ENCODE peak calls at places on chromosomes 1 and 21, in nine cellular contexts. G is BE2C, I is MG63, H is GM23248, L is H1, N is aorta, K is suprapubic skin, J is esophagus muscularis mucosa, T is cardiac muscle cell. U is an unnamed sample.

GRCh38 chr1:235088440-235088839 is 40.2 kb downstream of the TOMM20 start:
- DNase-seq in K (no peak), T (no peak), J (no peak), L (no peak), N (no peak), I (no peak), H (no peak), G (no peak), U (no peak)

GRCh38 chr1:156245451-156246232 is 2.2 kb downstream of the PAQR6 start:
- DNase-seq in L (no peak), H (peak; percentile 43), T (no peak), N (no peak), J (no peak), G (no peak), K (peak; percentile 68), I (no peak), U (no peak)

GRCh38 chr1:27623327-27624212 is 11.4 kb downstream of the FGR start:
- DNase-seq in H (no peak), G (no peak), J (no peak), T (no peak), L (no peak), K (peak; percentile 57), N (no peak), I (no peak), U (no peak)

GRCh38 chr1:1552263-1552639 is 11.8 kb upstream of the TMEM240 start:
- DNase-seq in L (no peak), T (no peak), G (peak; percentile 11), K (no peak), N (no peak), J (no peak), H (no peak), I (no peak), U (no peak)

GRCh38 chr1:3101127-3101939 is 32.3 kb downstream of the PRDM16 start:
- DNase-seq in K (no peak), G (no peak), N (no peak), T (no peak), H (no peak), L (no peak), I (no peak), J (no peak), U (no peak)

GRCh38 chr1:233295775-233296322 is 324 bp upstream of the PCNX2 start:
- DNase-seq in N (peak; percentile 82), K (no peak), G (no peak), T (no peak), J (no peak), L (no peak), I (no peak), H (peak; percentile 84), U (peak; percentile 53)

GRCh38 chr1:40651138-40651857 is 14.2 kb downstream of the RIMS3 start:
- DNase-seq in J (no peak), H (no peak), I (no peak), G (no peak), N (no peak), K (no peak), L (no peak), T (peak; percentile 48), U (no peak)

GRCh38 chr1:237763137-237763536 is 127.6 kb downstream of the ZP4 start:
- DNase-seq in T (no peak), G (no peak), I (no peak), J (no peak), N (no peak), H (no peak), K (no peak), L (no peak), U (no peak)

GRCh38 chr21:35649186-35649585 is 411.1 kb downstream of the SETD4 start:
- DNase-seq in L (no peak), J (peak; percentile 47), G (no peak), H (peak; percentile 83), K (no peak), I (peak; percentile 73), T (no peak), N (no peak), U (peak; percentile 24)

GRCh38 chr1:67137307-67137753 is 2.6 kb upstream of the C1orf141 start:
- DNase-seq in T (no peak), H (no peak), J (no peak), G (no peak), K (no peak), I (no peak), N (no peak), L (no peak), U (no peak)

DNA sequence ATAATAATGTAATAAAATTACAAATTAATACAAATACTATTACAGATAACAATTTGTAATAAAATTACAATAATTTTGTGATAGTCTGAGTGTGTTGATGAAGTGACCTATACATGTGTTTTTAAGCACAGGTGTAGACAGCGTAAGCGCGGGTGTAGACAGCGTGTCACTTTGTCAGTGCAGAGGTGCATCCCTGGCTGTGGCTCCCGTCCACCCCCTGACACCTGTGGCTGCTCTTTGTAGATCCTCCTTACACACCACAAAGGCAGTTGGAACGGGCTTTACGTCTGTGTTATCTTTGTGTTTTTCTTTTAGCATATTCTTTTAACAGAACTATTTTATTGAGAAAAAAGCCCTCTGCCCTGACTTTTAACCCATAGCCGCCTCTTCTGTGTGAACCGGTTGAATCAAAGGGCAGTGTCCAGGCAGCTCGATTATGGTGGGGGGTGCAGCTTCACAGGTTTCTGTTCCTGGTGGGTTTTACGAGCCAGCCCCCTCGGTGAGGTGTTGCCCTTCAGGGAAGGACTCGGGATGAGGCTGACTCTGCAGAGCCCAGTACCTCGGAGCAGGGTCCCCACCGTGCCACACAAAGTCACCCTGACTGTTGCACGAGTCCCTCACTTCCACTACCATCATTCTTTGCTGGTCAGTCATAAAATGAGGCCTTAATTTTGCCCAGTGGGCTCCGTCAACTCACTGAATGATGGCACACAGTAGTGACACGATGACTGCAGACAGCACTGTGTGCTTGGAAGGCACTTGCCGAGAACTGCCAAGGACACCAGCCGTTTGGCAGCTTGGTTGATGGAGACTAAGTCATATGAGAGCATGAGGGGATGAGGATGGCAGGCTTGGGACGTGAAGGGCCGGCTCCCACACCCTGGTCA is 86.4 kb upstream of the COL6A1 start:
- DNase-seq in K (no peak), H (no peak), L (no peak), I (no peak), G (no peak), N (peak; percentile 63), T (no peak), J (no peak), U (no peak)
- H3K36me3 ChIP-seq in K (no peaks in the 10 kb centered on the region), H (no peaks in the 10 kb centered on the region), L (no peaks in the 10 kb centered on the region), I (no peaks in the 10 kb centered on the region), G (no peaks in the 10 kb centered on the region), N (no peaks in the 10 kb centered on the region), T (no peaks in the 10 kb centered on the region), J (no peaks in the 10 kb centered on the region), U (peaks cover 7% of the 10 kb centered on the region)

DNA sequence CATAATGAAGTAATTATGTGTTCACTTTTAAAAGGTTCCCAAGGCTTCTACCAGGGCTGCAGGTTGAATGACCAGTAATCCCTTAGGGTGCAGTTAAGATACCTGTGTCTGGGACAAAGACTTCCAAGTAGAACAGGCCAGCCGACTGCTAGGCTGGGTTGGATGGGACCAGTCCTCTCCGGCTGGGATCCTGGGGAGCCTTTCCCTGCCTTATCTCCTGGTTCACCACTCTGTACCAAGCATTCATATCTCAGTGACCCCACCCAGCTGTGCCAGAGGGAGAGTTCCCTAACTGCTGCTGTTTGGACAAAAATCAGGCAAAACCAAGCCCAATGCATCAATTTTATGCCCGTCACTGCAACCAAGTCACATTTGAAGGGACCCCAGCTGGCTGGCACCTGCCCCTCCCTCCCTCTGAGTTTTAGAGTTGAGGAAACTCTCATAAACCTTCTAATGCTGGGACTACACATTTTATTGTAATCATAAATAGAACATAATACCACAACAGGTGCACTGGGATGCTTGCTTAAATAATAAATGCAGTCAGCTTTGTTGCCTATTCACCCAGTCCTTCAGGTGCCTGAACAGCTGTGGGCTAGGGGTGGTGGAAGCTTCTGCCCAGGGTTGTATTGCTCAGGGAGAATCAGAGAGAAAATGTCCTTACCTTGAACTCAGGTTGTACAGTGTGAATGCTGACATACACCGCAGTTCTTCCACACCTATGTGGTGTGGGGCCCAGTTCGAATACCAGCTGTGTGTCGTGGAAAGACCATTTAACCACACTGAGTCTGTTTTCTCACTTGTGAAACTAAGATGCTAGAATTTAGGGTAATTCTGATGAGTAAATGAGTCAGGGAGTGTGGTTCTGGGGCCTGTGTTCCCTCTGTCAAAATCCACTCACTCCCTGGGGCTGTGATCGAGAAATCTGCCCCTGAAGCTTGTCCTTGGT is 115.9 kb upstream of the ATP1A1 start:
- DNase-seq in N (no peak), G (no peak), T (no peak), L (no peak), H (no peak), K (no peak), I (no peak), J (no peak), U (no peak)
- H3K36me3 ChIP-seq in N (no peaks in the 10 kb centered on the region), G (no peaks in the 10 kb centered on the region), T (no peaks in the 10 kb centered on the region), L (no peaks in the 10 kb centered on the region), H (no peaks in the 10 kb centered on the region), K (no peaks in the 10 kb centered on the region), I (no peaks in the 10 kb centered on the region), J (no peaks in the 10 kb centered on the region), U (no peaks in the 10 kb centered on the region)

GRCh38 chr1:223780318-223780717 is 65.4 kb downstream of the TP53BP2 start:
- DNase-seq in K (no peak), I (no peak), J (no peak), G (no peak), N (no peak), L (no peak), H (no peak), T (no peak), U (no peak)

GRCh38 chr1:223776826-223777454 is 64.6 kb downstream of the CAPN2 start:
- DNase-seq in T (no peak), G (no peak), H (no peak), L (no peak), I (no peak), K (no peak), N (no peak), J (no peak), U (no peak)

GRCh38 chr1:223784541-223784940 is 61.2 kb downstream of the TP53BP2 start:
- DNase-seq in G (no peak), T (no peak), J (no peak), K (no peak), H (no peak), N (no peak), L (no peak), I (no peak), U (no peak)

GRCh38 chr1:223783676-223784075 is 62.1 kb downstream of the TP53BP2 start:
- DNase-seq in I (no peak), T (no peak), L (no peak), N (no peak), G (no peak), J (no peak), K (no peak), H (no peak), U (no peak)

GRCh38 chr1:223780926-223781325 is 64.8 kb downstream of the TP53BP2 start:
- DNase-seq in J (no peak), L (no peak), H (no peak), G (no peak), K (no peak), I (no peak), T (no peak), N (no peak), U (no peak)
- H3K36me3 ChIP-seq in J (peaks cover 17% of the 10 kb centered on the region), L (peaks cover 19% of the 10 kb centered on the region), H (peaks cover 12% of the 10 kb centered on the region), G (peaks cover 43% of the 10 kb centered on the region), K (peaks cover 63% of the 10 kb centered on the region), I (peaks cover 43% of the 10 kb centered on the region), T (peaks cover 48% of the 10 kb centered on the region), N (peaks cover 6% of the 10 kb centered on the region), U (peaks cover 21% of the 10 kb centered on the region)

DNA sequence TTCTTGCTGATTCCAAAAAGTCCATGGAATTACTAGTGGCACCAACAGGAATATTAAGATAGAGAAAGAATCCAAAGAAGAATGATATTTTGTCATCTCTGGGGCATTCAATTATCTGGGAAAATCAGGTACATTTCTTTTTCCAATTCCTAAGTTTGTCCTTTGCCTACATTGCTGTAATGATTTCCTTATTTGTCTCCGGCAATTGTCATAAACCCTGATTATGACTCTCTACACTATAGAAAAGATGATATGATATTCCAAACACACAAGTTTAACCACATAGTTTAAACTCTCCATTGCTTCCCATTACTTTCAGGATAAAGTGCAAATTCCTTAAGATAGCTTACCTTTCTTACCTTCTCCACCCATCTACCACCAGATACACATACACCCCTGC is 647.0 kb downstream of the PLPP3 start:
- DNase-seq in I (no peak), K (no peak), L (no peak), G (no peak), H (no peak), T (no peak), J (no peak), N (no peak), U (no peak)
- H3K36me3 ChIP-seq in I (no peaks in the 10 kb centered on the region), K (no peaks in the 10 kb centered on the region), L (no peaks in the 10 kb centered on the region), G (no peaks in the 10 kb centered on the region), H (no peaks in the 10 kb centered on the region), T (no peaks in the 10 kb centered on the region), J (no peaks in the 10 kb centered on the region), N (no peaks in the 10 kb centered on the region), U (no peaks in the 10 kb centered on the region)

U was measured in mesenchymal stem cell.